ENCODE peak calls at places on chromosomes 4 and X, in eight cellular contexts. One of them, this sample, is unnamed.

GRCh38 chrX:912677-913076 is 282.1 kb downstream of the SHOX start:
- DNase-seq in smooth muscle cell of the brain vasculature: no peak
- DNase-seq in frontal cortex: no peak
- DNase-seq in activated naive CD4-positive, alpha-beta T cell: no peak
- DNase-seq in activated CD4-positive, alpha-beta T cell treated with anti-CD3 and anti-CD28 coated beads for 48 hours: no peak
- DNase-seq in vagina: no peak
- DNase-seq in anterior cingulate cortex: no peak
- DNase-seq in ascending aorta: no peak
- DNase-seq in this sample: no peak

GRCh38 chr4:151835467-151835866 is 74.7 kb upstream of the GATB start:
- DNase-seq in smooth muscle cell of the brain vasculature: no peak
- DNase-seq in frontal cortex: no peak
- DNase-seq in activated naive CD4-positive, alpha-beta T cell: no peak
- DNase-seq in activated CD4-positive, alpha-beta T cell treated with anti-CD3 and anti-CD28 coated beads for 48 hours: no peak
- DNase-seq in vagina: no peak
- DNase-seq in anterior cingulate cortex: no peak
- DNase-seq in ascending aorta: no peak
- DNase-seq in this sample: no peak

GRCh38 chr4:24809376-24809775 is 14.0 kb downstream of the SOD3 start:
- DNase-seq in smooth muscle cell of the brain vasculature: no peak
- DNase-seq in frontal cortex: no peak
- DNase-seq in activated naive CD4-positive, alpha-beta T cell: no peak
- DNase-seq in activated CD4-positive, alpha-beta T cell treated with anti-CD3 and anti-CD28 coated beads for 48 hours: no peak
- DNase-seq in vagina: no peak
- DNase-seq in anterior cingulate cortex: no peak
- DNase-seq in ascending aorta: no peak
- DNase-seq in this sample: peak

GRCh38 chrX:139766545-139766983 is 58.6 kb upstream of the MCF2 start:
- DNase-seq in smooth muscle cell of the brain vasculature: no peak
- DNase-seq in frontal cortex: no peak
- DNase-seq in activated naive CD4-positive, alpha-beta T cell: no peak
- DNase-seq in activated CD4-positive, alpha-beta T cell treated with anti-CD3 and anti-CD28 coated beads for 48 hours: peak
- DNase-seq in vagina: no peak
- DNase-seq in anterior cingulate cortex: no peak
- DNase-seq in ascending aorta: no peak
- DNase-seq in this sample: no peak

GRCh38 chr4:61911313-61911756 is 711.2 kb downstream of the ADGRL3 start:
- DNase-seq in smooth muscle cell of the brain vasculature: no peak
- DNase-seq in frontal cortex: no peak
- DNase-seq in activated naive CD4-positive, alpha-beta T cell: no peak
- DNase-seq in activated CD4-positive, alpha-beta T cell treated with anti-CD3 and anti-CD28 coated beads for 48 hours: no peak
- DNase-seq in vagina: no peak
- DNase-seq in anterior cingulate cortex: no peak
- DNase-seq in ascending aorta: no peak
- DNase-seq in this sample: no peak

GRCh38 chr4:10105421-10105820 is 11.2 kb downstream of the WDR1 start:
- DNase-seq in smooth muscle cell of the brain vasculature: no peak
- DNase-seq in frontal cortex: no peak
- DNase-seq in activated naive CD4-positive, alpha-beta T cell: no peak
- DNase-seq in activated CD4-positive, alpha-beta T cell treated with anti-CD3 and anti-CD28 coated beads for 48 hours: no peak
- DNase-seq in vagina: no peak
- DNase-seq in anterior cingulate cortex: no peak
- DNase-seq in ascending aorta: no peak
- DNase-seq in this sample: no peak

GRCh38 chr4:181897935-181898334 is 345.3 kb upstream of the TENM3 start:
- DNase-seq in smooth muscle cell of the brain vasculature: no peak
- DNase-seq in frontal cortex: no peak
- DNase-seq in activated naive CD4-positive, alpha-beta T cell: no peak
- DNase-seq in activated CD4-positive, alpha-beta T cell treated with anti-CD3 and anti-CD28 coated beads for 48 hours: no peak
- DNase-seq in vagina: no peak
- DNase-seq in anterior cingulate cortex: no peak
- DNase-seq in ascending aorta: no peak
- DNase-seq in this sample: no peak

GRCh38 chr4:52588097-52588496 is 71.0 kb downstream of the USP46 start:
- DNase-seq in smooth muscle cell of the brain vasculature: no peak
- DNase-seq in frontal cortex: peak
- DNase-seq in activated naive CD4-positive, alpha-beta T cell: no peak
- DNase-seq in activated CD4-positive, alpha-beta T cell treated with anti-CD3 and anti-CD28 coated beads for 48 hours: peak
- DNase-seq in vagina: no peak
- DNase-seq in anterior cingulate cortex: peak
- DNase-seq in ascending aorta: no peak
- DNase-seq in this sample: peak

GRCh38 chrX:155086202-155086840 is 15.0 kb downstream of the BRCC3 start:
- DNase-seq in smooth muscle cell of the brain vasculature: no peak
- DNase-seq in frontal cortex: no peak
- DNase-seq in activated naive CD4-positive, alpha-beta T cell: no peak
- DNase-seq in activated CD4-positive, alpha-beta T cell treated with anti-CD3 and anti-CD28 coated beads for 48 hours: peak
- DNase-seq in vagina: no peak
- DNase-seq in anterior cingulate cortex: no peak
- DNase-seq in ascending aorta: no peak
- DNase-seq in this sample: peak

GRCh38 chr4:44446801-44447562 is 1.6 kb downstream of the KCTD8 start:
- DNase-seq in smooth muscle cell of the brain vasculature: no peak
- DNase-seq in frontal cortex: peak
- DNase-seq in activated naive CD4-positive, alpha-beta T cell: no peak
- DNase-seq in activated CD4-positive, alpha-beta T cell treated with anti-CD3 and anti-CD28 coated beads for 48 hours: no peak
- DNase-seq in vagina: no peak
- DNase-seq in anterior cingulate cortex: no peak
- DNase-seq in ascending aorta: no peak
- DNase-seq in this sample: no peak

GRCh38 chr4:124389591-124389990 is 322.9 kb downstream of the ANKRD50 start:
- DNase-seq in smooth muscle cell of the brain vasculature: no peak
- DNase-seq in frontal cortex: no peak
- DNase-seq in activated naive CD4-positive, alpha-beta T cell: no peak
- DNase-seq in activated CD4-positive, alpha-beta T cell treated with anti-CD3 and anti-CD28 coated beads for 48 hours: no peak
- DNase-seq in vagina: no peak
- DNase-seq in anterior cingulate cortex: no peak
- DNase-seq in ascending aorta: no peak
- DNase-seq in this sample: no peak

GRCh38 chr4:176210579-176211296 is 15.4 kb upstream of the SPATA4 start:
- DNase-seq in smooth muscle cell of the brain vasculature: no peak
- DNase-seq in frontal cortex: no peak
- DNase-seq in activated naive CD4-positive, alpha-beta T cell: no peak
- DNase-seq in activated CD4-positive, alpha-beta T cell treated with anti-CD3 and anti-CD28 coated beads for 48 hours: no peak
- DNase-seq in vagina: no peak
- DNase-seq in anterior cingulate cortex: no peak
- DNase-seq in ascending aorta: no peak
- DNase-seq in this sample: no peak

GRCh38 chrX:149984411-149984810 is 46.1 kb upstream of the EOLA2 start:
- DNase-seq in smooth muscle cell of the brain vasculature: no peak
- DNase-seq in frontal cortex: no peak
- DNase-seq in activated naive CD4-positive, alpha-beta T cell: no peak
- DNase-seq in activated CD4-positive, alpha-beta T cell treated with anti-CD3 and anti-CD28 coated beads for 48 hours: no peak
- DNase-seq in vagina: no peak
- DNase-seq in anterior cingulate cortex: no peak
- DNase-seq in ascending aorta: no peak
- DNase-seq in this sample: no peak

GRCh38 chr4:90095000-90095399 is 32.2 kb upstream of the CCSER1 start:
- DNase-seq in smooth muscle cell of the brain vasculature: no peak
- DNase-seq in frontal cortex: no peak
- DNase-seq in activated naive CD4-positive, alpha-beta T cell: no peak
- DNase-seq in activated CD4-positive, alpha-beta T cell treated with anti-CD3 and anti-CD28 coated beads for 48 hours: no peak
- DNase-seq in vagina: no peak
- DNase-seq in anterior cingulate cortex: no peak
- DNase-seq in ascending aorta: no peak
- DNase-seq in this sample: no peak

GRCh38 chrX:131399692-131400428 is 110.8 kb upstream of the IGSF1 start:
- DNase-seq in smooth muscle cell of the brain vasculature: no peak
- DNase-seq in frontal cortex: no peak
- DNase-seq in activated naive CD4-positive, alpha-beta T cell: no peak
- DNase-seq in activated CD4-positive, alpha-beta T cell treated with anti-CD3 and anti-CD28 coated beads for 48 hours: no peak
- DNase-seq in vagina: no peak
- DNase-seq in anterior cingulate cortex: no peak
- DNase-seq in ascending aorta: no peak
- DNase-seq in this sample: no peak

GRCh38 chr4:90061881-90062280 is 65.3 kb upstream of the CCSER1 start:
- DNase-seq in smooth muscle cell of the brain vasculature: no peak
- DNase-seq in frontal cortex: no peak
- DNase-seq in activated naive CD4-positive, alpha-beta T cell: no peak
- DNase-seq in activated CD4-positive, alpha-beta T cell treated with anti-CD3 and anti-CD28 coated beads for 48 hours: no peak
- DNase-seq in vagina: no peak
- DNase-seq in anterior cingulate cortex: no peak
- DNase-seq in ascending aorta: no peak
- DNase-seq in this sample: no peak

GRCh38 chr4:147496500-147496899 is 15.6 kb downstream of the EDNRA start:
- DNase-seq in smooth muscle cell of the brain vasculature: no peak
- DNase-seq in frontal cortex: no peak
- DNase-seq in activated naive CD4-positive, alpha-beta T cell: no peak
- DNase-seq in activated CD4-positive, alpha-beta T cell treated with anti-CD3 and anti-CD28 coated beads for 48 hours: no peak
- DNase-seq in vagina: no peak
- DNase-seq in anterior cingulate cortex: no peak
- DNase-seq in ascending aorta: no peak
- DNase-seq in this sample: no peak